ENCODE peak calls at places on chromosomes 12 and 14, in eight cellular contexts. H is heart left ventricle; Q is ovary; O is tibial artery; D is CD8-positive, alpha-beta T cell; Y is neural progenitor cell; R is aorta; Z is adipocyte. X is an unnamed sample.

GRCh38 chr14:105540811-105541210 is 14.4 kb downstream of the TMEM121 start:
- DNase-seq in R (no peak), O (no peak), D (no peak), Z (no peak), Q (no peak), H (no peak), Y (no peak), X (no peak)

GRCh38 chr14:88864198-88864597 is 39.7 kb downstream of the TTC8 start:
- DNase-seq in Y (no peak), D (no peak), H (no peak), R (no peak), Q (no peak), Z (no peak), O (no peak), X (no peak)

GRCh38 chr12:75766263-75767160 is 255.1 kb upstream of the KRR1 start:
- DNase-seq in O (no peak), D (no peak), Q (no peak), R (no peak), Z (peak; percentile 53), Y (no peak), H (no peak), X (no peak)

GRCh38 chr12:120750806-120751205 is 25.2 kb downstream of the ACADS start:
- DNase-seq in D (no peak), H (no peak), Z (no peak), R (no peak), Q (no peak), O (no peak), Y (no peak), X (no peak)

GRCh38 chr14:52954346-52955214 is 3.7 kb upstream of the FERMT2 start:
- DNase-seq in O (no peak), Q (no peak), H (no peak), D (no peak), Y (no peak), Z (peak; percentile 23), R (no peak), X (no peak)

GRCh38 chr14:61569783-61570182 is 125.5 kb upstream of the HIF1A start:
- DNase-seq in Z (peak; percentile 83), R (peak; percentile 70), O (peak; percentile 85), Y (no peak), H (peak; percentile 87), D (peak; percentile 22), Q (no peak), X (no peak)

GRCh38 chr14:59630281-59630963 is 53.8 kb upstream of the CCDC175 start:
- DNase-seq in D (no peak), H (no peak), O (peak; percentile 79), Z (peak; percentile 1), Q (no peak), Y (peak; percentile 82), R (peak; percentile 81), X (peak; percentile 37)

GRCh38 chr12:2467447-2468195 is 327.1 kb upstream of the FKBP4 start:
- DNase-seq in R (no peak), Q (no peak), D (no peak), O (no peak), H (no peak), Y (no peak), Z (no peak), X (no peak)

GRCh38 chr12:2411011-2411410 is 358.2 kb downstream of the CACNA1C start:
- DNase-seq in O (peak; percentile 25), H (peak; percentile 10), R (no peak), D (no peak), Y (no peak), Z (no peak), Q (no peak), X (no peak)

GRCh38 chr12:88570103-88570502 is 10.2 kb downstream of the KITLG start:
- DNase-seq in H (no peak), Z (peak; percentile 43), O (no peak), D (no peak), Q (no peak), R (no peak), Y (no peak), X (no peak)

GRCh38 chr14:68625366-68626090 is 167.3 kb downstream of the ZFP36L1 start:
- DNase-seq in D (no peak), Q (no peak), Z (no peak), O (peak; percentile 50), H (no peak), R (no peak), Y (no peak), X (no peak)

GRCh38 chr12:26727482-26728204 is 105.4 kb downstream of the ITPR2 start:
- DNase-seq in Y (no peak), D (no peak), O (no peak), H (no peak), Q (no peak), Z (no peak), R (no peak), X (no peak)

GRCh38 chr12:26728205-26729050 is 104.6 kb downstream of the ITPR2 start:
- DNase-seq in Q (no peak), H (no peak), D (no peak), Z (no peak), O (no peak), Y (no peak), R (no peak), X (no peak)

GRCh38 chr12:26725517-26725916 is 107.5 kb downstream of the ITPR2 start:
- DNase-seq in H (no peak), D (no peak), R (no peak), Y (no peak), Z (no peak), O (no peak), Q (no peak), X (no peak)

GRCh38 chr12:26724309-26724702 is 108.7 kb downstream of the ITPR2 start:
- DNase-seq in H (no peak), Z (no peak), O (no peak), Y (no peak), Q (no peak), R (no peak), D (no peak), X (no peak)

GRCh38 chr12:26726956-26727355 is 106.0 kb downstream of the ITPR2 start:
- DNase-seq in R (no peak), D (no peak), Q (no peak), H (no peak), O (no peak), Z (no peak), Y (no peak), X (no peak)
- H3K4me1 ChIP-seq in R (peaks cover 6% of the 10 kb centered on the region), D (no peaks in the 10 kb centered on the region), Q (peaks cover 8% of the 10 kb centered on the region), H (peaks cover 51% of the 10 kb centered on the region), O (no peaks in the 10 kb centered on the region), Z (peaks cover 27% of the 10 kb centered on the region), Y (no peaks in the 10 kb centered on the region), X (peaks cover 5% of the 10 kb centered on the region)

GRCh38 chr14:25006961-25007795 is 42.8 kb downstream of the STXBP6 start:
- DNase-seq in Y (no peak), D (no peak), Q (no peak), O (no peak), H (no peak), Z (peak; percentile 82), R (no peak), X (no peak)

GRCh38 chr14:25006031-25006430 is 43.9 kb downstream of the STXBP6 start:
- DNase-seq in R (no peak), Q (no peak), D (no peak), Z (no peak), H (no peak), Y (no peak), O (no peak), X (no peak)

GRCh38 chr14:25010471-25010870 is 39.5 kb downstream of the STXBP6 start:
- DNase-seq in Z (no peak), H (no peak), R (no peak), Q (no peak), O (no peak), D (no peak), Y (no peak), X (no peak)

GRCh38 chr14:25009891-25010290 is 40.1 kb downstream of the STXBP6 start:
- DNase-seq in R (no peak), Z (peak; percentile 36), D (no peak), H (no peak), Y (peak; percentile 6), O (no peak), Q (no peak), X (no peak)

GRCh38 chr14:25007832-25008231 is 42.1 kb downstream of the STXBP6 start:
- DNase-seq in Z (no peak), Y (no peak), Q (no peak), R (no peak), D (no peak), H (no peak), O (no peak), X (no peak)
- H3K4me1 ChIP-seq in Z (peaks cover 23% of the 10 kb centered on the region), Y (peaks cover 8% of the 10 kb centered on the region), Q (no peaks in the 10 kb centered on the region), R (no peaks in the 10 kb centered on the region), D (no peaks in the 10 kb centered on the region), H (peaks cover 56% of the 10 kb centered on the region), O (no peaks in the 10 kb centered on the region), X (no peaks in the 10 kb centered on the region)

GRCh38 chr14:102501751-102502315 is 7.7 kb downstream of the ANKRD9 start:
- DNase-seq in H (peak; percentile 58), Y (no peak), Z (no peak), R (no peak), O (no peak), D (no peak), Q (no peak), X (no peak)

GRCh38 chr14:102502571-102502970 is 7.0 kb downstream of the ANKRD9 start:
- DNase-seq in Q (no peak), O (no peak), Z (no peak), D (no peak), H (no peak), Y (no peak), R (no peak), X (no peak)

GRCh38 chr14:102500190-102500661 is 9.3 kb downstream of the ANKRD9 start:
- DNase-seq in D (no peak), Q (no peak), Y (no peak), Z (no peak), H (peak; percentile 91), R (peak; percentile 82), O (peak; percentile 82), X (no peak)

GRCh38 chr14:102499401-102500189 is 10.0 kb downstream of the ANKRD9 start:
- DNase-seq in D (no peak), O (no peak), Q (no peak), Z (no peak), H (peak; percentile 97), R (no peak), Y (no peak), X (no peak)

DNA sequence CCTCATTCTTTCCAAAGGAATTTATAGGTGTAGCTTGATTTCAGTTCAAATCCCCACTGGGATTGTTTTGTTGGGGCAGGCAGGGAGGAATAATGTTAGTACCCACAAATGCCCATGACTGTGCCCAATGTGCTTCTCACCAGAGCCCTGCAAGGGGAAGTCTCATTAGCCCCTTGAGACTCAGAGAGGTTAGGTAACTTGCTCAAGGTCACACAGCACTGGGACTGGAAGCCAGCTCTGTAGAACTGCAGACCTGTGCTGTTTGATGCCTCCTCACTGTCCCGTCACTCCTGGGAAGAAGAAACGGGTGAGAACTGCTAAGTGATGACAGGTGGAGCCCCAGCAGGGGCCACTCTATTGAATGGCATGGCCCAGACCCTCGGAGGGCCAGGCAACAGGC is 8.9 kb downstream of the ANKRD9 start:
- DNase-seq in H (no peak), Y (no peak), R (no peak), Q (no peak), D (no peak), O (no peak), Z (no peak), X (no peak)
- H3K4me1 ChIP-seq in H (peaks cover 39% of the 10 kb centered on the region), Y (no peaks in the 10 kb centered on the region), R (no peaks in the 10 kb centered on the region), Q (peaks cover 3% of the 10 kb centered on the region), D (peaks cover 9% of the 10 kb centered on the region), O (no peaks in the 10 kb centered on the region), Z (peaks cover 9% of the 10 kb centered on the region), X (peaks cover 3% of the 10 kb centered on the region)

DNA sequence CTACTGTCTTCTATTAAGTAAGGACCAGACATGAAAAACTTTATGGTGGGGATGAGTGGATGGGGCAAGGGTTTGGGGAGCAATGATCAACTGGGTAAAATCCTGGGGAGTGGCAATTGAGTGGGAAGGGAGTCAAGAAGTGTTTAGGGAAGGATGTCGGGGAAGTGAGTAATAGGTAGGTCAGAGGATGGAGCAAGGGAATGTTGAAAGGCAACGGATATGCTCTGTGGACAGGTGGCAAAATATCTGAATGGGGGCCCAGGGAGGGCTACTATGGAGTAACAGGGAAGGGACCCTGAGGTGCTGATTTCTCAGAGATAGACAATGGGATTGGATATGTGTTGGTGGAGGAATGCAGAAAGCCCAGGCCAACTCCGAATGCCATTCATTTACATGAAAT is 21.4 kb upstream of the FOS start:
- DNase-seq in Z (no peak), R (peak; percentile 32), Y (no peak), O (peak; percentile 42), H (no peak), D (no peak), Q (no peak), X (no peak)
- H3K4me1 ChIP-seq in Z (peaks cover 34% of the 10 kb centered on the region), R (no peaks in the 10 kb centered on the region), Y (peaks cover 5% of the 10 kb centered on the region), O (no peaks in the 10 kb centered on the region), H (peaks cover 27% of the 10 kb centered on the region), D (peaks cover 22% of the 10 kb centered on the region), Q (peaks cover 3% of the 10 kb centered on the region), X (peaks cover 8% of the 10 kb centered on the region)